ENCODE peak calls at places on chromosomes 12 and 14, in four cellular contexts. One of them, this sample, is unnamed.

GRCh38 chr14:99475179-99475578 is 5.5 kb downstream of the SETD3 start:
- DNase-seq in IMR-90: no peak
- DNase-seq in trophoblast cell: peak; percentile 46
- DNase-seq in H9: no peak
- DNase-seq in this sample: no peak

GRCh38 chr12:121293603-121294002 is 2.9 kb downstream of the CAMKK2 start:
- DNase-seq in trophoblast cell: no peak
- DNase-seq in IMR-90: no peak
- DNase-seq in H9: no peak
- DNase-seq in this sample: no peak

GRCh38 chr12:113005759-113006158 is 27.4 kb downstream of the OAS2 start:
- DNase-seq in H9: no peak
- DNase-seq in trophoblast cell: no peak
- DNase-seq in IMR-90: no peak
- DNase-seq in this sample: no peak

GRCh38 chr12:123916729-123917128 is 55.9 kb downstream of the CCDC92 start:
- DNase-seq in H9: no peak
- DNase-seq in trophoblast cell: no peak
- DNase-seq in IMR-90: peak; percentile 27
- DNase-seq in this sample: no peak

GRCh38 chr14:100836961-100837811 is 11.3 kb downstream of the MEG3 start:
- DNase-seq in trophoblast cell: no peak
- DNase-seq in H9: no peak
- DNase-seq in IMR-90: no peak
- DNase-seq in this sample: no peak

GRCh38 chr14:99415496-99416281 is 65.0 kb downstream of the SETD3 start:
- DNase-seq in trophoblast cell: peak; percentile 80
- DNase-seq in IMR-90: peak; percentile 82
- DNase-seq in H9: peak; percentile 66
- DNase-seq in this sample: peak; percentile 80

GRCh38 chr12:26744697-26745440 is 88.1 kb downstream of the ITPR2 start:
- DNase-seq in H9: no peak
- DNase-seq in trophoblast cell: peak; percentile 40
- DNase-seq in IMR-90: no peak
- DNase-seq in this sample: no peak

GRCh38 chr12:126518596-126519200 is 1453.5 kb downstream of the AACS start:
- DNase-seq in trophoblast cell: no peak
- DNase-seq in H9: no peak
- DNase-seq in IMR-90: no peak
- DNase-seq in this sample: no peak

GRCh38 chr12:33180921-33181320 is 258.7 kb downstream of the SYT10 start:
- DNase-seq in H9: no peak
- DNase-seq in IMR-90: no peak
- DNase-seq in trophoblast cell: peak; percentile 42
- DNase-seq in this sample: no peak

GRCh38 chr14:67285876-67286452 is 44.7 kb downstream of the PALS1 start:
- DNase-seq in trophoblast cell: no peak
- DNase-seq in IMR-90: peak; percentile 64
- DNase-seq in H9: no peak
- DNase-seq in this sample: no peak

GRCh38 chr12:7091660-7092228 is 501 bp downstream of the C1R start:
- DNase-seq in trophoblast cell: no peak
- DNase-seq in IMR-90: no peak
- DNase-seq in H9: no peak
- DNase-seq in this sample: no peak

GRCh38 chr14:75439989-75440388 is 12.2 kb downstream of the JDP2 start:
- DNase-seq in trophoblast cell: no peak
- DNase-seq in H9: peak; percentile 15
- DNase-seq in IMR-90: no peak
- DNase-seq in this sample: no peak

GRCh38 chr12:19222566-19222965 is 93.0 kb downstream of the PLEKHA5 start:
- DNase-seq in IMR-90: no peak
- DNase-seq in H9: no peak
- DNase-seq in trophoblast cell: no peak
- DNase-seq in this sample: no peak

GRCh38 chr12:15274561-15274967 is 47.7 kb upstream of the PTPRO start:
- DNase-seq in trophoblast cell: no peak
- DNase-seq in IMR-90: no peak
- DNase-seq in H9: no peak
- DNase-seq in this sample: no peak

GRCh38 chr12:12081836-12082497 is 11.2 kb downstream of the BCL2L14 start:
- DNase-seq in IMR-90: peak; percentile 55
- DNase-seq in trophoblast cell: no peak
- DNase-seq in H9: peak; percentile 45
- DNase-seq in this sample: peak; percentile 20

GRCh38 chr12:50188875-50189575 is 21.9 kb upstream of the CERS5 start:
- DNase-seq in H9: no peak
- DNase-seq in IMR-90: no peak
- DNase-seq in trophoblast cell: no peak
- DNase-seq in this sample: no peak

GRCh38 chr14:30260772-30261607 is 298.0 kb upstream of the G2E3 start:
- DNase-seq in trophoblast cell: no peak
- DNase-seq in H9: no peak
- DNase-seq in IMR-90: no peak
- DNase-seq in this sample: no peak

GRCh38 chr12:101697930-101698781 is 716 bp downstream of the CHPT1 start:
- DNase-seq in IMR-90: peak; percentile 7
- DNase-seq in trophoblast cell: peak; percentile 33
- DNase-seq in H9: peak; percentile 40
- DNase-seq in this sample: peak; percentile 42
- H3K18ac ChIP-seq in IMR-90: peak overlapping the region; percentile 77
- H3K18ac ChIP-seq in trophoblast cell: peak overlapping the region; percentile 94
- H3K18ac ChIP-seq in H9: no peak overlapping the region
- H3K18ac ChIP-seq in this sample: peak overlapping the region; percentile 95

DNA sequence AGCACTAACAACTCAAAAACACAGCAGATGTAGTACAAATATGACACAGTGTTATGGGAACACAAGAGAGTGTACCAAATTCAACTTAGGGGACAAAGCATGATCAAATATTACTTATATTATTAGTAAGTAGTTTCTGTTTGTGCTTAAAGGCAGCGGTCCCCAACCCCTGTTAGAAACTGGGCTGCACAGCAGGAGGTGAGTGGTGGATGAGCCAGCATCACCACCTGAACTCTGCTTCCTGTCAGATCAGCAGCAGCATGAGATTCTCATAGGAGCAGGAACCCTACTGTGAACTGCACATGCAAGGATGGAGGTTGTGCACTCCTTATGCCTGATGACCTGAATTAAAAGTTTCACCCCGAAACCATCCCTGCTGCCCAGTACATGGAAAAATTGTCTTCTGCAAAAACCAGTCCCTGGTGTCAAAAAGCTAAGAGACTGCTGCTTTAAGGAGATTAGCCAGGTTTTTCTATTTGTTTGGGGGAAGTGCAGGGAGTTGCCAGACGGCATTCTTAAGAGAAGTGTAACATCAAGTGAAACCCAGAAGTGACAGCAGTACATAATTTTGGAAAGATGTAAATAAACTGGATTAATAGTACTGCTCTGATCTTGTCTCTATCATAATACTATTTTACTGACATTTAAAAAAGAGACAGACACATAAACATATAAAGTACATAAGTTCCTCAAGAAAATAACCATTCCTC is 26.7 kb downstream of the GTF2A1 start:
- DNase-seq in trophoblast cell: no peak
- DNase-seq in IMR-90: no peak
- DNase-seq in H9: no peak
- DNase-seq in this sample: no peak
- H3K4me2 ChIP-seq in trophoblast cell: peak overlapping the region; percentile 8
- H3K4me2 ChIP-seq in IMR-90: no peak overlapping the region
- H3K4me2 ChIP-seq in H9: no peak overlapping the region
- H3K4me2 ChIP-seq in this sample: no peak overlapping the region

GRCh38 chr12:53093777-53094393 is 3.6 kb upstream of the IGFBP6 start:
- DNase-seq in H9: no peak
- DNase-seq in trophoblast cell: no peak
- DNase-seq in IMR-90: peak; percentile 25
- DNase-seq in this sample: no peak
- H3K9ac ChIP-seq in H9: no peak overlapping the region
- H3K9ac ChIP-seq in trophoblast cell: no peak overlapping the region
- H3K9ac ChIP-seq in IMR-90: no peak overlapping the region
- H3K9ac ChIP-seq in this sample: no peak overlapping the region

GRCh38 chr12:108204117-108204516 is 75.0 kb downstream of the WSCD2 start:
- DNase-seq in trophoblast cell: no peak
- DNase-seq in H9: no peak
- DNase-seq in IMR-90: no peak
- DNase-seq in this sample: no peak

GRCh38 chr12:108204618-108205017 is 75.5 kb downstream of the WSCD2 start:
- DNase-seq in H9: no peak
- DNase-seq in trophoblast cell: no peak
- DNase-seq in IMR-90: no peak
- DNase-seq in this sample: no peak

GRCh38 chr12:108198043-108198442 is 69.0 kb downstream of the WSCD2 start:
- DNase-seq in IMR-90: no peak
- DNase-seq in H9: peak; percentile 52
- DNase-seq in trophoblast cell: no peak
- DNase-seq in this sample: no peak

GRCh38 chr12:108199111-108199510 is 70.0 kb downstream of the WSCD2 start:
- DNase-seq in trophoblast cell: no peak
- DNase-seq in H9: no peak
- DNase-seq in IMR-90: no peak
- DNase-seq in this sample: no peak

DNA sequence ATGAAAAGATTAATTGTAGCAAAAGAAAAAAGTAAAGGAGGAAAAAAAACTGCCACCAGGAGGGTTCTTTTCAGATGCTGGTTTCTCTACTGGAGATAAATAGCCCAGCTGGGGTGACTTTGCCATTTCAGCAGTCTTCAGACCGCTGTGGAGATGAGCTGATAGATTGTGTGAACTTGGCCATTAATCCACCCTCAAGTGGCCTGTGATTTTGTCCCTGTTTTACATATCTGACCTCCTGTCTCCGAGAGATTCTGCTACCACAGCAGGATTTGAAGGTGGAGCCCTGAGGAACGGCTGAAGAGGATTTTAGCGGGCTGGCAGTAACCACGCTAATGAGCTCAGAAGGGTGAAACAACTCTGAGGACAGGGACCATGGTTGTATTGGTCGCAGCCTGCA is 72.7 kb downstream of the WSCD2 start:
- DNase-seq in H9: no peak
- DNase-seq in IMR-90: no peak
- DNase-seq in trophoblast cell: no peak
- DNase-seq in this sample: no peak
- H3K18ac ChIP-seq in H9: no peak overlapping the region
- H3K18ac ChIP-seq in IMR-90: no peak overlapping the region
- H3K18ac ChIP-seq in trophoblast cell: no peak overlapping the region
- H3K18ac ChIP-seq in this sample: no peak overlapping the region

DNA sequence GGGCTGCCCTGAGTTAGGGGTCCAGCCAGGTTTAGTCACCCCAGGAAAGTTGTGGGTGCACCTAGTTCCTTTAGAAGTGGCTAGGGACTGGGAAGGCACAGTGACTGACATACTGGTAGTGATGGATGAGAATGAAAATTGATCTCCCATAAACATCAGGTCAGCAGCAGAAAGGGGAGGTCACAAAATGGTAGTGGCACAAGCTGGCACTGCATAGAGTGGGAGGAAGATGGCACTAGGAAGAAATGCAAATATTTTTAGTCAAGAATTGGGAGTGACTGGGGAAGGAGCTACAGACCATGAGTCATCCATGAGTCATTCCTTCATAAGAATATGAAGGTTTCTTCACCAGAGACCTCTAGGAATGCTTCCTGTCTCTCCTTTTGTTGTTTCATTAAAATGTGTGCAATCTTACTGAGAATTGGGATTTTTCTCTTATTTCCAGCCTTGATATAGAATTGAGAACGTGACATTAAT is 198.3 kb upstream of the AMIGO2 start:
- DNase-seq in H9: no peak
- DNase-seq in trophoblast cell: peak; percentile 38
- DNase-seq in IMR-90: peak; percentile 96
- DNase-seq in this sample: no peak
- H3K4me2 ChIP-seq in H9: no peak overlapping the region
- H3K4me2 ChIP-seq in trophoblast cell: no peak overlapping the region
- H3K4me2 ChIP-seq in IMR-90: peak overlapping the region; percentile 51
- H3K4me2 ChIP-seq in this sample: no peak overlapping the region

GRCh38 chr12:25594376-25594775 is 41.3 kb upstream of the LMNTD1 start:
- DNase-seq in trophoblast cell: no peak
- DNase-seq in IMR-90: no peak
- DNase-seq in H9: no peak
- DNase-seq in this sample: no peak
- H3K9ac ChIP-seq in trophoblast cell: no peak overlapping the region
- H3K9ac ChIP-seq in IMR-90: no peak overlapping the region
- H3K9ac ChIP-seq in H9: no peak overlapping the region
- H3K9ac ChIP-seq in this sample: no peak overlapping the region

This sample was measured in neuronal stem cell.